ENCODE peak calls at places on chromosomes 1 and 21, in five cellular contexts. C, K, I, J and R are unnamed samples.

GRCh38 chr1:167722152-167722869 is 529 bp downstream of the MPZL1 start:
- DNase-seq in C (no peak), K (no peak), I (no peak), J (no peak), R (peak)

GRCh38 chr1:90919190-90919719 is 102.6 kb downstream of the ZNF644 start:
- DNase-seq in C (peak), K (no peak), I (no peak), J (no peak), R (no peak)

GRCh38 chr1:31587720-31588423 is 11.6 kb downstream of the TINAGL1 start:
- DNase-seq in C (peak), K (no peak), I (no peak), J (no peak), R (peak)

GRCh38 chr1:13730751-13731482 is 30.9 kb downstream of the PRDM2 start:
- DNase-seq in C (peak), K (no peak), I (peak), J (peak), R (peak)

GRCh38 chr1:169113613-169114119 is 7.2 kb downstream of the ATP1B1 start:
- DNase-seq in C (no peak), K (no peak), I (peak), J (no peak), R (peak)

GRCh38 chr1:192170196-192170984 is 12.1 kb downstream of the RGS18 start:
- DNase-seq in C (no peak), K (no peak), I (no peak), J (no peak), R (no peak)

GRCh38 chr21:45892156-45892919 is 89.2 kb upstream of the COL6A1 start:
- DNase-seq in C (peak), K (no peak), I (no peak), J (no peak), R (no peak)

GRCh38 chr21:29434081-29434480 is 135.4 kb downstream of the BACH1 start:
- DNase-seq in C (no peak), K (no peak), I (no peak), J (no peak), R (no peak)

GRCh38 chr1:239814306-239814881 is 277.3 kb upstream of the FMN2 start:
- DNase-seq in C (no peak), K (no peak), I (peak), J (no peak), R (peak)

GRCh38 chr1:86703696-86704455 is 500 bp upstream of the SH3GLB1 start:
- DNase-seq in C (no peak), K (no peak), I (no peak), J (no peak), R (no peak)

GRCh38 chr1:28466226-28466778 is 39.5 kb upstream of the RCC1 start:
- DNase-seq in C (no peak), K (no peak), I (no peak), J (no peak), R (no peak)

GRCh38 chr1:161085165-161085564 is 4.2 kb downstream of the NECTIN4 start:
- DNase-seq in C (no peak), K (no peak), I (no peak), J (no peak), R (peak)

GRCh38 chr1:15834406-15835204 is 12.9 kb upstream of the SPEN start:
- DNase-seq in C (peak), K (peak), I (peak), J (peak), R (peak)

GRCh38 chr1:112788561-112788960 is 73.4 kb upstream of the PPM1J start:
- DNase-seq in C (no peak), K (no peak), I (peak), J (no peak), R (peak)

GRCh38 chr1:182061597-182061996 is at the start of gene ZNF648:
- DNase-seq in C (no peak), K (no peak), I (no peak), J (no peak), R (no peak)

GRCh38 chr1:206470692-206471414 is 577 bp downstream of the IKBKE start:
- DNase-seq in C (peak), K (no peak), I (peak), J (no peak), R (peak)

GRCh38 chr1:226864311-226864710 is 6.1 kb upstream of the PSEN2 start:
- DNase-seq in C (no peak), K (no peak), I (no peak), J (no peak), R (no peak)

GRCh38 chr1:43930168-43930948 is 3.2 kb upstream of the ARTN start:
- DNase-seq in C (no peak), K (peak), I (no peak), J (no peak), R (no peak)

GRCh38 chr1:179229214-179230140 is at the start of gene ABL2:
- DNase-seq in C (peak), K (no peak), I (peak), J (no peak), R (peak)

GRCh38 chr1:160863422-160864131 is 890 bp upstream of the CD244 start:
- DNase-seq in C (no peak), K (no peak), I (no peak), J (no peak), R (no peak)

GRCh38 chr21:44445413-44445812 is 9.9 kb upstream of the LRRC3 start:
- DNase-seq in C (no peak), K (no peak), I (no peak), J (no peak), R (no peak)

GRCh38 chr1:190116921-190117320 is 360.7 kb downstream of the BRINP3 start:
- DNase-seq in C (no peak), K (no peak), I (no peak), J (no peak), R (no peak)

GRCh38 chr1:46180082-46180616 is 3.9 kb upstream of the P3R3URF start:
- DNase-seq in C (no peak), K (no peak), I (no peak), J (no peak), R (no peak)

GRCh38 chr1:89962024-89962741 is 32.7 kb upstream of the ZNF326 start:
- DNase-seq in C (no peak), K (no peak), I (peak), J (no peak), R (no peak)

GRCh38 chr1:33140153-33141149 is 41.4 kb downstream of the TRIM62 start:
- DNase-seq in C (no peak), K (no peak), I (no peak), J (no peak), R (no peak)

GRCh38 chr1:68594851-68595250 is 98.0 kb upstream of the DEPDC1 start:
- DNase-seq in C (no peak), K (no peak), I (no peak), J (no peak), R (no peak)
- H3K4me3 ChIP-seq in C (no peak), K (no peak), I (no peak), J (no peak), R (no peak)

DNA sequence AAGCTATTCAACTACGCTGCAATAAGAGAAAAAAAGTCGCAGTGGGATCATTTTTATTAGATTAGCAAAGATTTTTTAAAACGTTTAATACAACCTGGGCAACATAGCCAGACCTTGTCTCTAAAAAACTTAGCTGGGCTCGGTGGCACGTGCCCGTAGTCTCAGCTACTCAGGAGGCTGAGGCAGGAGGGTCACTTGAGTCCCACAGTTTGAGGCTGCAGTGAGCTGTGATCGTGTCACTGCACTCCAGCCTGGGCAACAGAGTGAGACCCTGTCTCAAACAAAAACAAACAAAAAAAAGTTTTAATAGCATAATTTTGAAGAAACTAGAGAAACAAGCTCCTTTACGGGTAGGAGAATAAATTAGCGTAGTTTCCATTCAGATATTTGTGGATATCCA is 1.0 kb upstream of the PRDM15 start:
- DNase-seq in C (no peak), K (no peak), I (no peak), J (no peak), R (no peak)
- H3K4me3 ChIP-seq in C (peak), K (peak), I (peak), J (peak), R (peak)

GRCh38 chr1:19390166-19390850 is 78.2 kb downstream of the SLC66A1 start:
- DNase-seq in C (no peak), K (no peak), I (no peak), J (no peak), R (no peak)
- H3K4me3 ChIP-seq in C (peak), K (peak), I (peak), J (peak), R (no peak)

GRCh38 chr1:211830055-211830329 is 571 bp downstream of the LPGAT1 start:
- DNase-seq in C (no peak), K (no peak), I (peak), J (no peak), R (no peak)

GRCh38 chr1:211830330-211831142 is at the start of gene LPGAT1:
- DNase-seq in C (peak), K (no peak), I (peak), J (peak), R (peak)

GRCh38 chr1:211825990-211826389 is 4.6 kb downstream of the LPGAT1 start:
- DNase-seq in C (no peak), K (no peak), I (peak), J (no peak), R (no peak)

GRCh38 chr1:211829343-211830054 is 1.1 kb downstream of the LPGAT1 start:
- DNase-seq in C (no peak), K (no peak), I (peak), J (no peak), R (peak)

GRCh38 chr1:211828584-211829342 is 1.8 kb downstream of the LPGAT1 start:
- DNase-seq in C (no peak), K (no peak), I (peak), J (no peak), R (no peak)
- H3K4me3 ChIP-seq in C (no peak), K (peak), I (peak), J (peak), R (peak)